ENCODE peak calls at places on chromosomes 3 and 15, in seven cellular contexts. One of them, this sample, is unnamed.

GRCh38 chr3:42419565-42419964 is 9.2 kb upstream of the LYZL4 start:
- DNase-seq in adrenal gland: no peak
- DNase-seq in ovary: no peak
- DNase-seq in testis: no peak
- DNase-seq in uterus: no peak
- DNase-seq in GM12878: no peak
- DNase-seq in A549: no peak
- DNase-seq in this sample: peak; percentile 45

GRCh38 chr3:195596648-195597628 is 13.2 kb upstream of the APOD start:
- DNase-seq in adrenal gland: no peak
- DNase-seq in ovary: no peak
- DNase-seq in testis: no peak
- DNase-seq in uterus: no peak
- DNase-seq in GM12878: no peak
- DNase-seq in A549: no peak
- DNase-seq in this sample: no peak

GRCh38 chr3:193243571-193243970 is 2.5 kb downstream of the PLAAT1 start:
- DNase-seq in adrenal gland: no peak
- DNase-seq in ovary: no peak
- DNase-seq in testis: no peak
- DNase-seq in uterus: no peak
- DNase-seq in GM12878: no peak
- DNase-seq in A549: no peak
- DNase-seq in this sample: no peak

GRCh38 chr3:13107661-13108060 is 34.4 kb upstream of the IQSEC1 start:
- DNase-seq in adrenal gland: no peak
- DNase-seq in ovary: no peak
- DNase-seq in testis: no peak
- DNase-seq in uterus: no peak
- DNase-seq in GM12878: no peak
- DNase-seq in A549: no peak
- DNase-seq in this sample: no peak

GRCh38 chr3:145015243-145015642 is 1043.6 kb downstream of the DIPK2A start:
- DNase-seq in adrenal gland: no peak
- DNase-seq in ovary: no peak
- DNase-seq in testis: no peak
- DNase-seq in uterus: no peak
- DNase-seq in GM12878: no peak
- DNase-seq in A549: no peak
- DNase-seq in this sample: no peak

GRCh38 chr15:100910556-100910955 is 8.6 kb upstream of the LRRK1 start:
- DNase-seq in adrenal gland: no peak
- DNase-seq in ovary: no peak
- DNase-seq in testis: no peak
- DNase-seq in uterus: no peak
- DNase-seq in GM12878: no peak
- DNase-seq in A549: no peak
- DNase-seq in this sample: peak; percentile 69

GRCh38 chr3:34687671-34688070 is 889.2 kb downstream of the PDCD6IP start:
- DNase-seq in adrenal gland: no peak
- DNase-seq in ovary: no peak
- DNase-seq in testis: no peak
- DNase-seq in uterus: no peak
- DNase-seq in GM12878: no peak
- DNase-seq in A549: no peak
- DNase-seq in this sample: no peak

GRCh38 chr15:29451201-29451781 is 181.7 kb upstream of the NSMCE3 start:
- DNase-seq in adrenal gland: no peak
- DNase-seq in ovary: no peak
- DNase-seq in testis: peak; percentile 31
- DNase-seq in uterus: no peak
- DNase-seq in GM12878: no peak
- DNase-seq in A549: peak; percentile 43
- DNase-seq in this sample: no peak

GRCh38 chr3:83946554-83946953 is 1012.2 kb upstream of the CADM2 start:
- DNase-seq in adrenal gland: no peak
- DNase-seq in ovary: no peak
- DNase-seq in testis: no peak
- DNase-seq in uterus: no peak
- DNase-seq in GM12878: no peak
- DNase-seq in A549: no peak
- DNase-seq in this sample: no peak

GRCh38 chr3:16480861-16481569 is 32.5 kb downstream of the RFTN1 start:
- DNase-seq in adrenal gland: no peak
- DNase-seq in ovary: no peak
- DNase-seq in testis: no peak
- DNase-seq in uterus: no peak
- DNase-seq in GM12878: no peak
- DNase-seq in A549: no peak
- DNase-seq in this sample: no peak

GRCh38 chr15:93895976-93896770 is 335.2 kb upstream of the MCTP2 start:
- DNase-seq in adrenal gland: no peak
- DNase-seq in ovary: no peak
- DNase-seq in testis: no peak
- DNase-seq in uterus: no peak
- DNase-seq in GM12878: no peak
- DNase-seq in A549: no peak
- DNase-seq in this sample: no peak

GRCh38 chr15:99481831-99482230 is 84.0 kb upstream of the MEF2A start:
- DNase-seq in adrenal gland: no peak
- DNase-seq in ovary: no peak
- DNase-seq in testis: no peak
- DNase-seq in uterus: no peak
- DNase-seq in GM12878: no peak
- DNase-seq in A549: no peak
- DNase-seq in this sample: no peak

GRCh38 chr3:133121471-133121870 is 83.3 kb downstream of the TMEM108 start:
- DNase-seq in adrenal gland: no peak
- DNase-seq in ovary: no peak
- DNase-seq in testis: no peak
- DNase-seq in uterus: no peak
- DNase-seq in GM12878: no peak
- DNase-seq in A549: no peak
- DNase-seq in this sample: no peak

GRCh38 chr15:33985287-33985686 is 17.0 kb downstream of the CHRM5 start:
- DNase-seq in adrenal gland: no peak
- DNase-seq in ovary: no peak
- DNase-seq in testis: no peak
- DNase-seq in uterus: no peak
- DNase-seq in GM12878: no peak
- DNase-seq in A549: no peak
- DNase-seq in this sample: no peak

GRCh38 chr15:73986776-73987056 is 5.4 kb downstream of the STOML1 start:
- DNase-seq in adrenal gland: no peak
- DNase-seq in ovary: no peak
- DNase-seq in testis: no peak
- DNase-seq in uterus: no peak
- DNase-seq in GM12878: no peak
- DNase-seq in A549: no peak
- DNase-seq in this sample: no peak

GRCh38 chr15:73990250-73991005 is 1.7 kb downstream of the STOML1 start:
- DNase-seq in adrenal gland: no peak
- DNase-seq in ovary: peak; percentile 28
- DNase-seq in testis: no peak
- DNase-seq in uterus: no peak
- DNase-seq in GM12878: no peak
- DNase-seq in A549: no peak
- DNase-seq in this sample: no peak

GRCh38 chr15:73987646-73988045 is 4.4 kb downstream of the STOML1 start:
- DNase-seq in adrenal gland: no peak
- DNase-seq in ovary: no peak
- DNase-seq in testis: no peak
- DNase-seq in uterus: no peak
- DNase-seq in GM12878: no peak
- DNase-seq in A549: no peak
- DNase-seq in this sample: no peak

GRCh38 chr15:73989001-73989798 is 2.9 kb downstream of the STOML1 start:
- DNase-seq in adrenal gland: peak; percentile 37
- DNase-seq in ovary: no peak
- DNase-seq in testis: no peak
- DNase-seq in uterus: no peak
- DNase-seq in GM12878: no peak
- DNase-seq in A549: no peak
- DNase-seq in this sample: no peak

GRCh38 chr15:73988075-73988969 is 3.8 kb downstream of the STOML1 start:
- DNase-seq in adrenal gland: peak; percentile 18
- DNase-seq in ovary: no peak
- DNase-seq in testis: no peak
- DNase-seq in uterus: no peak
- DNase-seq in GM12878: no peak
- DNase-seq in A549: no peak
- DNase-seq in this sample: peak; percentile 82
- TF ChIP-seq POLR2A in adrenal gland: no peak
- TF ChIP-seq POLR2A in ovary: no peak
- TF ChIP-seq POLR2A in testis: no peak
- TF ChIP-seq POLR2A in uterus: no peak
- TF ChIP-seq POLR2A in GM12878: no peak
- TF ChIP-seq POLR2A in A549: no peak
- TF ChIP-seq POLR2A in this sample: no peak

DNA sequence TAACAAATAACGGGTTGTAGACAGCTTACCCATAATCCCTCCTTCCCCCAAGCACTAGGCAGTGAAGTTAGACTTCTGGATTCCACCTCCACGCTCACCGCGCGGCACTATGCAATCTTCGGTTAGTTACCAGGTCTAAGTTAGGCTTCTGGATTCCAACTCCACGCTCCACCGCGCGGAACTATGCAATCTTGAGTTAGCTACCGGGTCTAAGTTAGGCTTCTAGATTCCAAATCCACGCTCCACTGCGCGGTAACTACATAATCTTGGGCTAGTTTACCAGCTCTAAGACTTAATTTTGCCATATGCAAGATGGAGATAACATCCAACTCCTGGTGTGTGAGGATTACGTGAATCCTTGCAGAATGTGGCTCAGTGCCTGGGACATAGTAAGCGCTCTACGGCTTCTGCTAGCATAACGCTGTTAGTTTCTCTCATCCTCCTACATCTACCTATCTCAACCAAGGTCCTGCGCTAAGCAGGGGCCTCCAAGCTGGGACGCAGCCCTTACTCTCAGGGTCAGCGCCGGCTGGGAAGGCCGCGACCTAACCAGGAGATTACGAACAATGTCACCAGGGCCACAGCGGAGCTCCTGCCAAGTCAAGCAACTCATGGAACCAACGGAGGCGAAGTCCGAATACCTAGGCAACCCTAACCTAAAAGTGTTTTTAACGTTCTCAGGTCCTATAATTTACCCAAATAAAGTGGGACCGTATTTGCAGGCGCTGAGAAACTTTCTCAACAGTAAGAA is 492 bp upstream of the RPLP1 start:
- DNase-seq in adrenal gland: no peak
- DNase-seq in ovary: peak; percentile 37
- DNase-seq in testis: peak; percentile 41
- DNase-seq in uterus: no peak
- DNase-seq in GM12878: no peak
- DNase-seq in A549: no peak
- DNase-seq in this sample: peak; percentile 83
- TF ChIP-seq CTCF in adrenal gland: no peak
- TF ChIP-seq CTCF in ovary: no peak
- TF ChIP-seq CTCF in testis: no peak
- TF ChIP-seq CTCF in uterus: no peak
- TF ChIP-seq CTCF in GM12878: no peak
- TF ChIP-seq CTCF in A549: no peak
- TF ChIP-seq CTCF in this sample: no peak

GRCh38 chr3:162487138-162487537 is 990.5 kb downstream of the OTOL1 start:
- DNase-seq in adrenal gland: no peak
- DNase-seq in ovary: no peak
- DNase-seq in testis: no peak
- DNase-seq in uterus: no peak
- DNase-seq in GM12878: no peak
- DNase-seq in A549: no peak
- DNase-seq in this sample: no peak

GRCh38 chr3:162489853-162490252 is 993.2 kb downstream of the OTOL1 start:
- DNase-seq in adrenal gland: no peak
- DNase-seq in ovary: no peak
- DNase-seq in testis: peak; percentile 17
- DNase-seq in uterus: no peak
- DNase-seq in GM12878: no peak
- DNase-seq in A549: no peak
- DNase-seq in this sample: no peak

GRCh38 chr3:162492446-162493081 is 996.0 kb downstream of the OTOL1 start:
- DNase-seq in adrenal gland: no peak
- DNase-seq in ovary: no peak
- DNase-seq in testis: no peak
- DNase-seq in uterus: no peak
- DNase-seq in GM12878: no peak
- DNase-seq in A549: peak; percentile 3
- DNase-seq in this sample: no peak

DNA sequence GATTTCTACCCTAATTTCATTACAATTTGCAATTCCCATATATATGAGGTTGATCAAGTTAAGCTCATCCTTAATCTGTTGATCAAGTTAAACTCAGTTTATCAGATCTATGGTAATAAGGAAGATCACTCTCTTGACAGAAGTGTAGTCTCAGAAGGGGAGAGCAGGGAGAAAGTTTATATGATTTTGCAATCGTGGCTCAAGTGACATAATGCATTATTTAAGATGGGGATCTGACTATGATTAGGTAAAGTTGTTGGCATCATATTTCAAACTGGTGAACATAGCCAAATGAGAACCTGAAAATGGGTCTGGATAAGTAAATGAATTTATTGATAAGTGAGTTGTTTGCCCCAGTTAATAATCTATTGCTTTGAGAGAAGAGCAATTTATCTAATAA is 995.3 kb downstream of the OTOL1 start:
- DNase-seq in adrenal gland: no peak
- DNase-seq in ovary: no peak
- DNase-seq in testis: no peak
- DNase-seq in uterus: no peak
- DNase-seq in GM12878: no peak
- DNase-seq in A549: no peak
- DNase-seq in this sample: no peak
- H3K4me3 ChIP-seq in adrenal gland: no peak overlapping the region
- H3K4me3 ChIP-seq in ovary: no peak overlapping the region
- H3K4me3 ChIP-seq in testis: no peak overlapping the region
- H3K4me3 ChIP-seq in uterus: no peak overlapping the region
- H3K4me3 ChIP-seq in GM12878: no peak overlapping the region
- H3K4me3 ChIP-seq in A549: no peak overlapping the region
- H3K4me3 ChIP-seq in this sample: no peak overlapping the region

GRCh38 chr3:40387001-40387894 is at the start of gene ENTPD3:
- DNase-seq in adrenal gland: no peak
- DNase-seq in ovary: peak; percentile 25
- DNase-seq in testis: no peak
- DNase-seq in uterus: no peak
- DNase-seq in GM12878: no peak
- DNase-seq in A549: no peak
- DNase-seq in this sample: no peak
- TF ChIP-seq POLR2A in adrenal gland: no peak
- TF ChIP-seq POLR2A in ovary: no peak
- TF ChIP-seq POLR2A in testis: no peak
- TF ChIP-seq POLR2A in uterus: no peak
- TF ChIP-seq POLR2A in GM12878: no peak
- TF ChIP-seq POLR2A in A549: no peak
- TF ChIP-seq POLR2A in this sample: no peak

DNA sequence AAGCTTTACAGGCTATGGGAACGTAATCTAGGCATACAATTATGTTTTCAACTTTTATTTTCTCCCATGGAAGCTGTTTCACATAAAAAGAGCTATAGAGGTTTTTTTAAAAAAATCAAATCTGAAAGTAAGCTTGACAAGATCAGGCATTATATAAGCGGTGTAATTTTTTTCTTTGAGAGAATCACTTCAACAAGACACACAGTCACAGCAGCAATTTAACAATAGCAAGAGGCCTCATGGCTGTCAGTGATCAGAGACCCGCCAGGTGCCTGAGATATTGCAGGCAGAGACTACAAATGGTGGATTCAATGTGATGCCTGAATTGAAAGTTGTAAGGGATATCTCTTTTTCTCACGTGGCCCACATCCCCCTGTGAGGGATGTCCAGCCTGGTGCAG is 270.5 kb upstream of the TBC1D5 start:
- DNase-seq in adrenal gland: no peak
- DNase-seq in ovary: no peak
- DNase-seq in testis: no peak
- DNase-seq in uterus: no peak
- DNase-seq in GM12878: no peak
- DNase-seq in A549: no peak
- DNase-seq in this sample: no peak
- TF ChIP-seq CTCF in adrenal gland: no peak
- TF ChIP-seq CTCF in ovary: no peak
- TF ChIP-seq CTCF in testis: no peak
- TF ChIP-seq CTCF in uterus: no peak
- TF ChIP-seq CTCF in GM12878: no peak
- TF ChIP-seq CTCF in A549: no peak
- TF ChIP-seq CTCF in this sample: no peak